ENCODE peak calls at places on chromosomes 13 and 19, in six cellular contexts. L is HepG2, H is endothelial cell of umbilical vein, F is A549, J is GM12878, U is K562. Q is an unnamed sample.

GRCh38 chr13:22812793-22813192 is 368.0 kb upstream of the SGCG start:
- DNase-seq in L (no peak), H (peak), F (peak), J (no peak), U (peak), Q (no peak)

GRCh38 chr13:39451301-39451700 is 151.7 kb downstream of the LHFPL6 start:
- DNase-seq in L (no peak), H (peak), F (no peak), J (no peak), U (no peak), Q (peak)

GRCh38 chr13:51785592-51786424 is 18.2 kb downstream of the DHRS12 start:
- DNase-seq in L (no peak), H (no peak), F (no peak), J (no peak), U (peak), Q (peak)

GRCh38 chr19:38388310-38389100 is at the start of gene SPRED3:
- DNase-seq in L (no peak), H (no peak), F (peak), J (no peak), U (peak), Q (no peak)

GRCh38 chr13:105177265-105177900 is 1358.1 kb downstream of the EFNB2 start:
- DNase-seq in L (no peak), H (no peak), F (no peak), J (no peak), U (no peak), Q (peak)

GRCh38 chr19:23436318-23436717 is 41.0 kb upstream of the ZNF91 start:
- DNase-seq in L (no peak), H (no peak), F (no peak), J (no peak), U (no peak), Q (peak)

GRCh38 chr13:21008026-21008425 is 53.4 kb downstream of the LATS2 start:
- DNase-seq in L (no peak), H (no peak), F (no peak), J (no peak), U (no peak), Q (no peak)

GRCh38 chr13:36395280-36395679 is 37.0 kb upstream of the CCNA1 start:
- DNase-seq in L (peak), H (peak), F (peak), J (no peak), U (peak), Q (peak)

GRCh38 chr13:101785858-101786257 is 333.4 kb downstream of the ITGBL1 start:
- DNase-seq in L (peak), H (no peak), F (peak), J (no peak), U (no peak), Q (peak)

GRCh38 chr19:10269333-10270179 is 1.4 kb upstream of the ICAM1 start:
- DNase-seq in L (peak), H (peak), F (peak), J (no peak), U (peak), Q (peak)

GRCh38 chr13:32170841-32171240 is 139.3 kb downstream of the FRY start:
- DNase-seq in L (no peak), H (no peak), F (no peak), J (no peak), U (no peak), Q (no peak)

GRCh38 chr19:42629191-42629590 is 34.5 kb upstream of the CEACAM8 start:
- DNase-seq in L (no peak), H (no peak), F (no peak), J (no peak), U (no peak), Q (no peak)

GRCh38 chr19:16931306-16931705 is 42.5 kb downstream of the F2RL3 start:
- DNase-seq in L (no peak), H (no peak), F (no peak), J (no peak), U (no peak), Q (no peak)

GRCh38 chr13:90510319-90510718 is 837.2 kb upstream of the MIR17HG start:
- DNase-seq in L (no peak), H (no peak), F (no peak), J (no peak), U (no peak), Q (no peak)

GRCh38 chr19:50427318-50427925 is 5.3 kb upstream of the MYBPC2 start:
- DNase-seq in L (no peak), H (no peak), F (no peak), J (no peak), U (no peak), Q (no peak)

GRCh38 chr19:49981603-49982593 is 20.9 kb upstream of the SIGLEC11 start:
- DNase-seq in L (no peak), H (no peak), F (no peak), J (no peak), U (peak), Q (no peak)

GRCh38 chr13:20035130-20035529 is 76.6 kb downstream of the ZMYM2 start:
- DNase-seq in L (no peak), H (no peak), F (peak), J (no peak), U (peak), Q (no peak)

GRCh38 chr13:71712988-71713653 is 153.9 kb downstream of the DACH1 start:
- DNase-seq in L (peak), H (peak), F (no peak), J (no peak), U (peak), Q (peak)

GRCh38 chr19:36152061-36152885 is at the start of gene COX7A1:
- DNase-seq in L (no peak), H (peak), F (no peak), J (no peak), U (no peak), Q (no peak)

GRCh38 chr19:36149673-36150406 is 2.4 kb downstream of the COX7A1 start:
- DNase-seq in L (no peak), H (no peak), F (no peak), J (no peak), U (no peak), Q (no peak)

GRCh38 chr19:36152886-36153525 is 759 bp upstream of the COX7A1 start:
- DNase-seq in L (no peak), H (no peak), F (no peak), J (no peak), U (no peak), Q (no peak)

GRCh38 chr19:36150586-36150985 is 1.7 kb downstream of the COX7A1 start:
- DNase-seq in L (no peak), H (no peak), F (no peak), J (no peak), U (no peak), Q (no peak)

DNA sequence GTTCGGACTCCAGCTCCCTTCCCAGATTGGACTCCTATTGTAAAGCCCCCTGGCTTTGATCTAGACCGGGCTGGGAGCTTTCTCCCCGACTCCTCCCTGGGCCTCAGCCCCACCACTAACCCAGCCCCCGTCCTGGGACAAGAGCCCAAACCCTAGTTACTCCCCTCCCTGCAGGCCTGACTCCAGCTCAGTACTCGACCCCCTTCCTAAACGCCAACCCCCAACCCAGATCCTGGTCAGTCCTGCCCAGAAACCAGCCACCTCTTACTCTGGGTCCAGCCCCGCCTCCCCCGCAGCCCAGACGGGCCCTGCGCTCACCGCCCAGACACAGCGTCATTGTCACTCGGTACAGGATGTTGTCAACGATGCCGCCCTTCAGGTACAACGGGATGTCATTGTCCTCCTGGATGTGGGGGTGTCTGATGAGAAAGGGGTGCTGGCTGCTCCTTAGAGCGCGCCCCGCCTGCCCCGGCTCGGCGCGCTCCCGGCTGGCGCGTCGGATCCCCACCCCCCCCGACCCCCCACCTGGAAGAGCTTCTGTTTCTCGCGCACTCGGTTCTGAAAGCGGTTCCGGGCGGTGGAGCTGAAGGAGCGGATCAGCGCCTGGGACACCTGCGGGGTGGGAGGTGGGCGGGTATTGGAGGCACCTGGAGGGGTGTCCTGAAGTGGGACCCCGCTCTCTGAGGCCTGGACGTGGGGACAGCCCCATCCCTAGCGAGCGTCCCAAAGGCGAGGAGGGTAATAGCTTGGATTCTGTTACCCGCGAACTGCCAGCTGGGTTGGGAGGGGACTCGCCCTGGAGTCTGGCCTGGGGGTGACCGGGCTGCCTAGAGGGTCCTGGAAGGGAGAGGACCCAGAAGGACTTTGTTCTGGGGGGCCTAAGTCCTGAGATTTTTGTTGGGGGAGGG is 849 bp downstream of the COX7A1 start:
- DNase-seq in L (no peak), H (no peak), F (no peak), J (no peak), U (no peak), Q (no peak)
- TF ChIP-seq POLR2A in L (no peak), H (no peak), F (no peak), J (peak), U (no peak), Q (no peak)

GRCh38 chr19:384801-385169 is 24.2 kb downstream of the C2CD4C start:
- DNase-seq in L (no peak), H (no peak), F (no peak), J (no peak), U (no peak), Q (no peak)
- TF ChIP-seq MYC in L (no peak), H (no peak), F (no peak), J (no peak), U (no peak), Q (no peak)

GRCh38 chr19:52336117-52336811 is at the start of gene ZNF610:
- DNase-seq in L (peak), H (peak), F (no peak), J (peak), U (no peak), Q (peak)
- TF ChIP-seq POLR2A in L (peak), H (peak), F (no peak), J (peak), U (no peak), Q (peak)

GRCh38 chr19:32829345-32829896 is 40.1 kb downstream of the SLC7A9 start:
- DNase-seq in L (no peak), H (no peak), F (no peak), J (no peak), U (no peak), Q (no peak)

GRCh38 chr19:32828139-32828538 is 41.4 kb downstream of the SLC7A9 start:
- DNase-seq in L (peak), H (no peak), F (no peak), J (no peak), U (no peak), Q (no peak)

GRCh38 chr19:32828643-32829344 is 40.8 kb downstream of the SLC7A9 start:
- DNase-seq in L (no peak), H (no peak), F (no peak), J (no peak), U (no peak), Q (no peak)

GRCh38 chr19:32831611-32832010 is 38.0 kb downstream of the SLC7A9 start:
- DNase-seq in L (no peak), H (no peak), F (no peak), J (no peak), U (no peak), Q (no peak)

GRCh38 chr19:32830231-32831014 is 39.1 kb downstream of the SLC7A9 start:
- DNase-seq in L (no peak), H (no peak), F (no peak), J (no peak), U (no peak), Q (no peak)
- TF ChIP-seq MYC in L (no peak), H (no peak), F (no peak), J (no peak), U (no peak), Q (no peak)

GRCh38 chr19:57637379-57637778 is 4.4 kb downstream of the ZNF211 start:
- DNase-seq in L (no peak), H (no peak), F (no peak), J (no peak), U (no peak), Q (no peak)

GRCh38 chr19:57633832-57634131 is 814 bp downstream of the ZNF211 start:
- DNase-seq in L (no peak), H (no peak), F (no peak), J (no peak), U (no peak), Q (no peak)

DNA sequence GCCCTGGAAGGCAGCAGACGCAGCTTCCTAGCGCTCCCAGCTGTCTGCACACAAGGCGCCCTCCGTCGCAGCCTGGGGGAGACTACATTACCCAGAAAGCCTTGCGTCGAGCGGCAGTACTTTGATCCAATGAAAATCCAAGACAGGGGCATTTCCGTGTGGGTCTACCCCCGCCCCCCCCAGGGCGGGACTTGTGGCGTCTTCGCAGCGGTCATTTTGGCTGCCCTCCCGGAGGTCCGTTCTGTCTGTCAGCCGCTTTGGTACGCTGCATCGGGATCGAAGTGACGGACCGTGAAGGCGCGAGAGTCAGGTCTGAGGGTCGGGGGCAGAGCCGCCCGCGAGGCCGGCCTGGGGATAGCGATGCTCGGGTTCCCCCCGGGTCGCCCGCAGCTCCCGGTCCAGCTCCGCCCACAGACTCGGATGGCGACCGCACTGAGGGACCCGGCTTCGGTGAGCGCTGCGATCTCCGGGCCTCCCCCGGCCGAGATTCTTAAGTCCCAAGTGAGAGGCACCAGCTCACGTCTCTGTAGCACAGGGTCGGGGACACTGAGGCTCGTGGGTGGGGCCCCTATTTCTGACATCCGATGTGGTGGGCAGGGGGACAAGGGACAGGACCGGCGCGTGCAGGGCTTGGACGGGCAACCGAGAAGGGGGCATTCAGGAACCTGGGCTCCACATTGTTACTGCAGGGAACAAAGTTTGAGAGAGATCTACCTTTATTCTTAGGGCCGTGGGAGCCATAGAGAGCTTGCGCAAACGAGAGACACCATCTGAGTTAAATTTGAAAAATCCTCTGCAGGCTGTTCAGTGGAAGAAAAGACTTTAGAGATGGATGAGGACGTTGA is at the start of gene ZNF211:
- DNase-seq in L (peak), H (peak), F (peak), J (peak), U (peak), Q (peak)
- TF ChIP-seq POLR2A in L (peak), H (peak), F (peak), J (peak), U (peak), Q (no peak)

DNA sequence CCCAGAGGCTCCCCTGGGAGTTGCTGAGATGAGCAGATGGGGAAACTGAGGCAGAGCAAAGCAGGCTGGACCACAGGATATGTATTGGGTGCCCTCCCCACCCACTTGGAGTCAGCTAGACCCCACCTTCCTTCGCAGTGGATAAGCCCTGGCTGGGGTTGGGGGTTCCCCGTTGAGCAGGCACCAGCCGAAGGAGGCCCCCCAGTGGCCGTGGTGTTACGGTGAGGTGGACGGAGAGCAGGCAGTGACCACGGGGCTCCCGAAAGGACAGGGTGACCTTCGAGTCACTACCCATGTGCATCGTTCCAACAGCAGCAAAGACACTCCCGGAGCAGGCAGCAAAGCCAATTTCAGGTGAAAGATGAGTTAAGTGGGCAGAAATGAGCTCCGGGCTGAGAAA is 62.4 kb upstream of the ADGRE5 start:
- DNase-seq in L (no peak), H (peak), F (no peak), J (no peak), U (peak), Q (no peak)
- TF ChIP-seq MYC in L (no peak), H (no peak), F (no peak), J (no peak), U (no peak), Q (no peak)

GRCh38 chr19:47230921-47231214 is at the start of gene BBC3:
- DNase-seq in L (no peak), H (no peak), F (no peak), J (no peak), U (no peak), Q (no peak)
- TF ChIP-seq POLR2A in L (no peak), H (no peak), F (no peak), J (peak), U (no peak), Q (peak)

DNA sequence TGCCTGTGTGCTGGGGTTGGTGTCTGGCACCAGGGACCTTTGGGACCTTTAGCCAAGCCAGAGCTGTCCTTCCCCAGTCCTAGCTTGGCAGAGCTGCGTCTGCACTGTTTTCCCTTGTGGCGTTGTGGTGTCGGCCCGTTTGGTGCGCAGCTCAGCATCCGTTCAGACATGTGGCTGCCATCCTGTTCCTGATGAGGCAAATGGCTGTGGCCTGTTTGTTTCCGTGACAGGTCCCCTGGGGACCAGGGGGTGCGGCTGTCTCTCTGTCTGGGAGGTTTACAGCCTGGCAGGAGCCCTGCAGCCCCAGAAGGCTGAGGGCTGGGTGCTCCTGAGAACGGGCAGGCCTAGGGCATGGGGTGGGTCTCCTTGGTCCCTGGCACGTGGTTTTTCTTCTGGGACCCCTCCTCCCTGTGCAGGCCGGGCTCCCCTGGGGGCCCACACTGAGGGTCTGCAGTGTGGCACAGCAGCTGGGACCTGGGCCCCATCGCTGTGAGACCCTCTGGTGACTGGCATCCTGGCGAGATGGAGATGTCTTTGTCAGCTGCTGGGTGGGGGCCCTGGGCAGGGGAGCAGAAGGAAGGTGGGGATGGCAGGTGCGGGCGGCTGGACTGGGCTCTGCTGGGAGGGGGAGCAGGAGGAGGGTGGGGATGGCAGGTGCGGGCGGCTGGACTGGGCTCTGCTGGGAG is 4.0 kb downstream of the SPPL2B start:
- DNase-seq in L (no peak), H (no peak), F (no peak), J (peak), U (no peak), Q (peak)
- TF ChIP-seq MYC in L (no peak), H (no peak), F (no peak), J (peak), U (no peak), Q (peak)

GRCh38 chr19:39400997-39401548 is 5.6 kb upstream of the ZFP36 start:
- DNase-seq in L (no peak), H (no peak), F (peak), J (no peak), U (peak), Q (no peak)

GRCh38 chr19:39397360-39398296 is 6.5 kb downstream of the MED29 start:
- DNase-seq in L (peak), H (peak), F (peak), J (no peak), U (peak), Q (peak)

GRCh38 chr19:39399684-39400465 is 6.8 kb upstream of the ZFP36 start:
- DNase-seq in L (no peak), H (no peak), F (no peak), J (no peak), U (no peak), Q (no peak)

GRCh38 chr19:39401549-39402416 is 4.9 kb upstream of the ZFP36 start:
- DNase-seq in L (peak), H (no peak), F (peak), J (no peak), U (peak), Q (peak)

DNA sequence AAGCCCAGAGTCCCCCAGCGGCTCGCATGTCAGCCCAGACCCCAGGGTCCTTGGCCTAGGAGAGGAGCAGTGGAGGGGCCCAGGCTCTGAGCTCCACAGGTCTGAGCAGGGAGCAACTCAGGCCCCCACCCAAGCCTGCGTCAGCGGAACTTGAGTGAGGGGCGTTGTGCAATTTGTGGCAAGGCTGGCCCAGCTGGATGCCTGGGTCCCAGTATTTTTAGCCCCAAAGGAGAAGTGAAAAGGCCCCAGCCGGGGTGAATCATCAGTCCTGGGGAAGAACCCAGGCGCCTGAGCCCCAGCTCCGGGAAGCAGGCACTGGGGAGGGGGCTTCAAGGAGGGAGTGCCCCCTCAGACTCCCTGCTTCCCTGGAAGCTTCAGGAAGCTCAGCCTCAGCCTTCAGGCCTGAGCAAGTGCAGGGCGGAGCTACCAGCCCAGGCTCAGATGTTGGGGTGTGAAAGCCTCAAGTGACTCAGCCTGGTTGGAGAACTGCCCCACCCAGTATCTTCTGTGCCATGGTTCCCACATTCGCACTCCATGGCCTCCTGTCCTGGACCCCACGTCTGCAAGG is 7.2 kb downstream of the MED29 start:
- DNase-seq in L (peak), H (no peak), F (peak), J (no peak), U (peak), Q (peak)
- TF ChIP-seq POLR2A in L (peak), H (no peak), F (no peak), J (peak), U (no peak), Q (no peak)